ENCODE peak calls at places on chromosomes 12 and 14, in seven cellular contexts. J is brain microvascular endothelial cell, Z is pancreas, X is aorta, R is substantia nigra, Q is breast epithelium, M is thyroid gland. T is an unnamed sample.

GRCh38 chr14:58882577-58883018 is 244.8 kb downstream of the DACT1 start:
- DNase-seq in Z (no peak), J (peak), Q (no peak), M (no peak), X (no peak), R (no peak), T (no peak)

GRCh38 chr12:131452444-131452860 is 258.4 kb upstream of the SFSWAP start:
- DNase-seq in Q (no peak), Z (no peak), M (peak), J (no peak), X (no peak), R (no peak), T (no peak)

GRCh38 chr14:50560929-50561280 is 960 bp downstream of the ATL1 start:
- DNase-seq in Q (peak), X (peak), J (peak), M (peak), R (peak), Z (peak), T (peak)

GRCh38 chr14:53034036-53034435 is 83.2 kb upstream of the FERMT2 start:
- DNase-seq in M (no peak), Q (no peak), R (no peak), X (no peak), J (no peak), Z (no peak), T (no peak)

GRCh38 chr14:55523321-55523720 is 56.7 kb upstream of the KTN1 start:
- DNase-seq in X (no peak), J (no peak), R (no peak), Q (no peak), M (no peak), Z (no peak), T (no peak)

GRCh38 chr12:88698471-88698870 is 118.2 kb upstream of the KITLG start:
- DNase-seq in Q (no peak), M (no peak), R (no peak), X (no peak), Z (no peak), J (no peak), T (no peak)

GRCh38 chr14:50335389-50335788 is 23.3 kb downstream of the DMAC2L start:
- DNase-seq in Z (peak), Q (no peak), X (no peak), R (peak), M (peak), J (peak), T (peak)

GRCh38 chr14:35333347-35333730 is 41.2 kb downstream of the PSMA6 start:
- DNase-seq in Q (no peak), Z (no peak), J (no peak), R (no peak), M (peak), X (no peak), T (no peak)

GRCh38 chr12:26119391-26119981 is 5.4 kb downstream of the BHLHE41 start:
- DNase-seq in Z (no peak), J (peak), X (no peak), Q (no peak), M (peak), R (no peak), T (peak)

GRCh38 chr12:75672212-75672611 is 160.8 kb upstream of the KRR1 start:
- DNase-seq in X (no peak), R (no peak), J (no peak), M (no peak), Q (no peak), Z (no peak), T (no peak)
- H3K27ac ChIP-seq in X (no peak), R (no peak), J (no peak), M (no peak), Q (no peak), Z (no peak), T (no peak)

GRCh38 chr14:56899829-56900228 is 89.5 kb upstream of the OTX2 start:
- DNase-seq in X (no peak), Q (no peak), M (no peak), R (no peak), Z (no peak), J (no peak), T (no peak)
- H3K27ac ChIP-seq in X (no peak), Q (no peak), M (no peak), R (no peak), Z (no peak), J (no peak), T (no peak)

GRCh38 chr12:82461851-82462250 is 103.5 kb downstream of the METTL25 start:
- DNase-seq in Z (no peak), M (no peak), Q (no peak), X (no peak), R (no peak), J (no peak), T (no peak)
- H3K27ac ChIP-seq in Z (no peak), M (no peak), Q (no peak), X (no peak), R (no peak), J (no peak), T (no peak)

GRCh38 chr14:42673963-42674362 is 1067.3 kb downstream of the LRFN5 start:
- DNase-seq in Q (no peak), M (no peak), X (no peak), R (no peak), Z (no peak), J (no peak), T (no peak)

GRCh38 chr14:42671636-42672035 is 1065.0 kb downstream of the LRFN5 start:
- DNase-seq in Z (no peak), R (no peak), X (no peak), Q (no peak), M (no peak), J (no peak), T (no peak)

GRCh38 chr14:42676636-42677035 is 1070.0 kb downstream of the LRFN5 start:
- DNase-seq in M (no peak), X (no peak), J (no peak), Z (no peak), R (no peak), Q (no peak), T (no peak)
- H3K27ac ChIP-seq in M (no peak), X (no peak), J (no peak), Z (no peak), R (no peak), Q (no peak), T (no peak)

DNA sequence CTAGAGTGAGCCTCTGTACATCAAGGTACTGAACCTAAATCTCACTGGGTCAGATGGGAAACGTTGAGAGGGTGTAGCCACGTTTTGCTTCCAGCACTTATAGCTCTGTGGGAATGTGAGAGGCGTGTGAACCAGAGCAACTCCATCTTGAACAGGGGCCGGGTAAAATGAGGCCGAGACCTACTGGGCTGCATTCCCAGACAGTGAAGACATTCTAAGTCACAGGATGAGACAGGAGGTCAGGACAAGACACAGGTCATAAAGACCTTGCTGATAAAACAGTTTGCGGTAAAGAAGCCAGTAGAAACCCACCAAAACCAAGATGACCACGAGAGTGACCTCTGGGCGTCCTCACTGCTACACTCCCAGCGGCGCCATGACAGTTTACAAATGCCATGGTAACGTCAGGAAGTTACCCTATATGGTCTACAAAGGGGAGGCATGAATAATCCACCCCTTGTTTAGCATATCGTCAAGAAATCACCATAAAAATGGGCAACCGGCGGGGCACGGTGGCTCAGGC is 63.4 kb upstream of the NCOR2 start:
- DNase-seq in M (no peak), Q (no peak), J (peak), Z (no peak), R (no peak), X (no peak), T (no peak)
- H3K27ac ChIP-seq in M (no peak), Q (no peak), J (no peak), Z (no peak), R (no peak), X (no peak), T (no peak)

DNA sequence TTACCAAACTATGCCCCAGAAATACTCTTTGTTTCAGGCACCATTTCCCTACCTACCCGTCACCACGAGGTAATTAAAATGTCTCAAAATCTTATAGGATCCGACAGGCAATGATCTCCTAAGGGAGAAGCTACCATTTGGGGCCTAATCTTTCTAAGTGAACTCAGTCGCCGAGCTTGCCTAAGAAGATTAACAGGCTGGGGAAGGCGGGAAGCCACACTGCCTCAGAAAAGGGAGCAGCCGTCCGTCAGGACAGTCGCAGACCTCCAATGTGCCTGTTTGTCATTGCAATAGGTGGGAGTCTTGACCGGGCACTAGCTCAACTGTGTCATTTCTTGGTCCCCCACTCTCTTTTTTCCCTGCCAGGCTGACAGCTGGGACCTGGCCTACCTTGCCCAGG is 4.6 kb downstream of the TTC7B start:
- DNase-seq in Q (no peak), X (no peak), J (no peak), M (no peak), Z (no peak), R (no peak), T (no peak)
- H3K27ac ChIP-seq in Q (no peak), X (no peak), J (no peak), M (no peak), Z (no peak), R (no peak), T (no peak)

DNA sequence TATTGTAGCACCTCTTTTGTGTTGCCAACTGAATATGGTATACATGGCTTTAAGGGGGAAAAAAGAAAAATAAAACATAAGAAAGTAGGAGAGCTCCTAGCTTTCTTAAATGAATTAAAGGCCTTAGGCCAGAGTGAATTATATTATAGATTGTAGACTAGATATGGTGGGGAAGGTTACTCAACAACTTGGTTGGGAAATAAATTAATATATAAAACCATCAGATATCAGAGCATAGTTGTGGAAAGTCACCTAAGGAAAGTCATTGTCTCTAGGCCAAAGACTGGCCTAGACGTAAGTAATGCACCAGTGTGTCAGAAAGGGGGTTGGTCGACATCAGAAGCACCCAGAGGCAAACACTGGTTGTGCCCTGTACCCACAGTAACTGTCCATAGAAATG is 391.8 kb downstream of the RAD51B start:
- DNase-seq in X (no peak), Q (no peak), Z (no peak), R (no peak), J (no peak), M (no peak), T (no peak)
- H3K27ac ChIP-seq in X (no peak), Q (peak), Z (peak), R (no peak), J (peak), M (peak), T (no peak)

GRCh38 chr12:31749024-31749704 is 20.3 kb upstream of the AMN1 start:
- DNase-seq in J (peak), Z (peak), Q (peak), R (no peak), X (no peak), M (peak), T (no peak)
- H3K27ac ChIP-seq in J (peak), Z (peak), Q (peak), R (no peak), X (no peak), M (peak), T (no peak)

GRCh38 chr14:31930070-31930469 is 147.0 kb upstream of the ARHGAP5 start:
- DNase-seq in R (no peak), X (no peak), Z (no peak), M (no peak), Q (no peak), J (no peak), T (no peak)

GRCh38 chr14:31927348-31927826 is 149.7 kb upstream of the ARHGAP5 start:
- DNase-seq in Z (no peak), J (peak), M (peak), Q (no peak), X (no peak), R (no peak), T (no peak)

GRCh38 chr14:31921741-31922140 is 155.4 kb upstream of the ARHGAP5 start:
- DNase-seq in J (no peak), R (no peak), Z (no peak), M (no peak), X (no peak), Q (no peak), T (no peak)

GRCh38 chr14:31926652-31927347 is 150.3 kb upstream of the ARHGAP5 start:
- DNase-seq in Z (no peak), Q (no peak), J (no peak), M (no peak), R (no peak), X (no peak), T (no peak)

DNA sequence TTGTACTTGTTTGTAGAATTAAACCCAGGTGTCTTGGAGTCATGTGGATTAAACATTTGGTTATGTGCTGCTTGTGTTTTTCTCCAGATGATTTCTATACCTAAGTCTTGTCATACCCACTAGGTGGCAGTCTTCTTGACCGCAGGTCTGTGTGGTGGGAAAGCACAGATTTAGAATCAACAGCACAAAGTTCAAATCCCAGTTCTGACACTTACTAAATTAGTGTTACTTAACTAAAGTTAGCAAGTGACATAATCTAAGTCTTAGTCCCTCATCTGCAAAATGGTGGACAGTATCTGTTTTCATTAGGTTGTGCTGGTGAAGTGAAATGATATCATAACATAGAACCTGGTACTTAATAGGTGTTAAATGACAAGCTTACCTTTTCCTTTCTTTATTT is 151.0 kb upstream of the ARHGAP5 start:
- DNase-seq in X (no peak), R (no peak), Q (no peak), Z (no peak), M (no peak), J (no peak), T (no peak)
- H3K27ac ChIP-seq in X (no peak), R (no peak), Q (peak), Z (no peak), M (no peak), J (no peak), T (no peak)